ENCODE peak calls at places on chromosome 9, in four cellular contexts. N, L, Q and C are unnamed samples.
A peak's percentile ranks its signal among the peaks of the same experiment; 100 is the strongest.

GRCh38 chr9:125203259-125203658 is 2.9 kb downstream of the RABEPK start:
- DNase-seq in N (no peak), L (peak; percentile 46), Q (no peak), C (peak; percentile 65)

GRCh38 chr9:106677374-106677773 is 185.6 kb upstream of the ZNF462 start:
- DNase-seq in N (no peak), L (no peak), Q (no peak), C (no peak)

GRCh38 chr9:97696025-97696822 is 916 bp downstream of the XPA start:
- DNase-seq in N (no peak), L (peak; percentile 24), Q (no peak), C (no peak)

GRCh38 chr9:128689820-128690683 is 1.0 kb downstream of the SET start:
- DNase-seq in N (no peak), L (peak; percentile 37), Q (peak; percentile 41), C (peak; percentile 98)

GRCh38 chr9:23822331-23823169 is 3.5 kb downstream of the ELAVL2 start:
- DNase-seq in N (no peak), L (no peak), Q (no peak), C (no peak)

GRCh38 chr9:37390759-37391158 is 31.7 kb upstream of the GRHPR start:
- DNase-seq in N (no peak), L (no peak), Q (peak; percentile 43), C (no peak)

GRCh38 chr9:129394011-129394919 is 216.2 kb upstream of the IER5L start:
- DNase-seq in N (no peak), L (no peak), Q (no peak), C (peak; percentile 78)

GRCh38 chr9:16867571-16868311 is 2.7 kb downstream of the BNC2 start:
- DNase-seq in N (peak; percentile 67), L (peak; percentile 81), Q (no peak), C (peak; percentile 82)

GRCh38 chr9:14043491-14043890 is 270.4 kb downstream of the NFIB start:
- DNase-seq in N (no peak), L (no peak), Q (no peak), C (no peak)

GRCh38 chr9:82168585-82168984 is 180.0 kb downstream of the SPATA31D1 start:
- DNase-seq in N (no peak), L (peak; percentile 57), Q (no peak), C (no peak)

GRCh38 chr9:98726735-98727134 is 18.0 kb upstream of the GABBR2 start:
- DNase-seq in N (peak; percentile 27), L (peak; percentile 90), Q (no peak), C (peak; percentile 30)

GRCh38 chr9:111516061-111516465 is 8.9 kb upstream of the ZNF483 start:
- DNase-seq in N (no peak), L (peak; percentile 18), Q (no peak), C (no peak)

GRCh38 chr9:114538241-114538640 is 33.0 kb upstream of the WHRN start:
- DNase-seq in N (no peak), L (no peak), Q (no peak), C (no peak)

GRCh38 chr9:121895836-121896544 is 197.1 kb downstream of the TTLL11 start:
- DNase-seq in N (no peak), L (peak; percentile 71), Q (no peak), C (no peak)

GRCh38 chr9:14769235-14769580 is 46.7 kb upstream of the CER1 start:
- DNase-seq in N (no peak), L (peak; percentile 5), Q (peak; percentile 46), C (no peak)

GRCh38 chr9:18723366-18723765 is 249.4 kb downstream of the ADAMTSL1 start:
- DNase-seq in N (no peak), L (no peak), Q (no peak), C (no peak)

GRCh38 chr9:26292943-26293342 is 599.7 kb downstream of the CAAP1 start:
- DNase-seq in N (peak; percentile 59), L (peak; percentile 52), Q (no peak), C (peak; percentile 44)

GRCh38 chr9:117782931-117783788 is 79.0 kb downstream of the TLR4 start:
- DNase-seq in N (peak; percentile 80), L (no peak), Q (peak; percentile 62), C (peak; percentile 68)

GRCh38 chr9:33241298-33241697 is 1.3 kb downstream of the SPINK4 start:
- DNase-seq in N (no peak), L (no peak), Q (no peak), C (peak; percentile 59)

GRCh38 chr9:131469951-131470350 is 32.8 kb upstream of the POMT1 start:
- DNase-seq in N (no peak), L (no peak), Q (no peak), C (no peak)